ENCODE peak calls at places on chromosomes 7 and 10, in six cellular contexts. V is posterior vena cava; W is T-helper 9 cell; O is CD4-positive, alpha-beta T cell; X is GM03348; N is upper lobe of right lung. I is an unnamed sample.

GRCh38 chr10:18583575-18584270 is 67.7 kb downstream of the NSUN6 start:
- DNase-seq in V (no peak), N (no peak), O (no peak), X (no peak), W (no peak), I (no peak)

GRCh38 chr7:156230576-156230975 is 410.0 kb upstream of the RNF32 start:
- DNase-seq in W (no peak), X (no peak), O (no peak), V (no peak), N (no peak), I (no peak)

GRCh38 chr7:33624172-33624571 is 281.2 kb upstream of the BMPER start:
- DNase-seq in W (no peak), X (no peak), O (no peak), N (no peak), V (no peak), I (no peak)

GRCh38 chr10:5623081-5623748 is 43.2 kb downstream of the ASB13 start:
- DNase-seq in O (peak; percentile 66), V (peak; percentile 96), X (peak; percentile 94), N (peak; percentile 96), W (peak; percentile 68), I (peak; percentile 92)

GRCh38 chr10:130960531-130960930 is 351.0 kb downstream of the TCERG1L start:
- DNase-seq in W (no peak), N (no peak), O (no peak), X (no peak), V (no peak), I (no peak)

GRCh38 chr10:70781461-70782051 is 3.6 kb downstream of the TBATA start:
- DNase-seq in X (no peak), N (no peak), W (no peak), V (no peak), O (no peak), I (peak; percentile 71)

GRCh38 chr10:111522551-111522950 is 445.7 kb downstream of the ADRA2A start:
- DNase-seq in O (no peak), X (no peak), V (no peak), N (no peak), W (no peak), I (no peak)

GRCh38 chr7:33250421-33250827 is 121.1 kb downstream of the BBS9 start:
- DNase-seq in V (no peak), N (no peak), O (no peak), W (no peak), X (peak; percentile 70), I (no peak)

GRCh38 chr10:100022403-100022802 is 12.7 kb upstream of the DNMBP start:
- DNase-seq in X (no peak), O (no peak), N (no peak), V (no peak), W (no peak), I (no peak)

GRCh38 chr10:32795598-32796183 is 162.3 kb downstream of the ITGB1 start:
- DNase-seq in W (no peak), V (no peak), N (no peak), X (peak; percentile 43), O (no peak), I (no peak)

I was measured in cardiac septum.